ENCODE peak calls at places on chromosomes 16 and 17, in four cellular contexts. U, T, X and D are unnamed samples.

GRCh38 chr17:41771389-41772206 is 14.9 kb downstream of the JUP start:
- DNase-seq in U (no peak), T (no peak), X (no peak), D (no peak)

GRCh38 chr16:65572156-65572555 is 450.3 kb upstream of the CDH11 start:
- DNase-seq in U (no peak), T (no peak), X (no peak), D (no peak)

GRCh38 chr17:78568051-78568450 is 9.1 kb downstream of the DNAH17 start:
- DNase-seq in U (no peak), T (no peak), X (no peak), D (no peak)

GRCh38 chr16:75491876-75492275 is 3.4 kb downstream of the CHST6 start:
- DNase-seq in U (no peak), T (no peak), X (no peak), D (no peak)

GRCh38 chr16:56860226-56861020 is 4.6 kb upstream of the SLC12A3 start:
- DNase-seq in U (no peak), T (peak; percentile 67), X (peak; percentile 75), D (no peak)

GRCh38 chr16:70159355-70160348 is 13.9 kb upstream of the CLEC18C start:
- DNase-seq in U (no peak), T (no peak), X (no peak), D (no peak)

GRCh38 chr17:41690497-41690896 is 1.8 kb downstream of the EIF1 start:
- DNase-seq in U (no peak), T (no peak), X (no peak), D (no peak)

GRCh38 chr16:35533683-35534082 is 2074.3 kb downstream of the TP53TG3F start:
- DNase-seq in U (no peak), T (no peak), X (no peak), D (no peak)

GRCh38 chr17:82419471-82419995 is 1.1 kb upstream of the OGFOD3 start:
- DNase-seq in U (no peak), T (no peak), X (no peak), D (peak; percentile 23)

GRCh38 chr17:79651266-79651665 is 40.4 kb upstream of the RBFOX3 start:
- DNase-seq in U (peak; percentile 23), T (no peak), X (no peak), D (no peak)

GRCh38 chr16:88857728-88858339 is 907 bp downstream of the TRAPPC2L start:
- DNase-seq in U (peak; percentile 80), T (peak; percentile 75), X (no peak), D (peak; percentile 71)

GRCh38 chr17:13957636-13958035 is 111.7 kb upstream of the COX10 start:
- DNase-seq in U (no peak), T (no peak), X (no peak), D (no peak)

GRCh38 chr16:19165101-19165500 is 2.9 kb upstream of the SYT17 start:
- DNase-seq in U (no peak), T (no peak), X (no peak), D (no peak)

GRCh38 chr17:47948706-47949196 is 7.4 kb downstream of the PNPO start:
- DNase-seq in U (no peak), T (peak; percentile 91), X (no peak), D (no peak)

GRCh38 chr16:85172465-85173071 is 60.3 kb upstream of the CIBAR2 start:
- DNase-seq in U (peak; percentile 70), T (peak; percentile 75), X (no peak), D (peak; percentile 69)

GRCh38 chr16:87384162-87384999 is 805 bp upstream of the FBXO31 start:
- DNase-seq in U (no peak), T (peak; percentile 57), X (no peak), D (peak; percentile 45)

GRCh38 chr17:41962768-41963434 is 3.7 kb upstream of the CNP start:
- DNase-seq in U (peak; percentile 88), T (peak; percentile 74), X (no peak), D (peak; percentile 78)

GRCh38 chr17:79000396-79001189 is 9.0 kb downstream of the CANT1 start:
- DNase-seq in U (no peak), T (no peak), X (no peak), D (no peak)

GRCh38 chr16:57304169-57305061 is 19.9 kb upstream of the PLLP start:
- DNase-seq in U (no peak), T (peak; percentile 99), X (peak; percentile 40), D (no peak)

GRCh38 chr17:27315322-27315721 is 21.4 kb downstream of the WSB1 start:
- DNase-seq in U (no peak), T (no peak), X (no peak), D (no peak)

GRCh38 chr17:17354560-17355357 is 51.6 kb downstream of the NT5M start:
- DNase-seq in U (peak; percentile 88), T (peak; percentile 47), X (peak; percentile 4), D (peak; percentile 72)

GRCh38 chr17:48262982-48263586 is 155.5 kb downstream of the SNX11 start:
- DNase-seq in U (no peak), T (no peak), X (no peak), D (peak; percentile 36)

GRCh38 chr17:79568661-79569060 is 42.2 kb downstream of the RBFOX3 start:
- DNase-seq in U (no peak), T (no peak), X (no peak), D (no peak)

GRCh38 chr16:73040136-73040535 is 7.8 kb downstream of the ZFHX3 start:
- DNase-seq in U (no peak), T (no peak), X (no peak), D (no peak)

GRCh38 chr16:50878966-50879615 is 137.2 kb downstream of the CYLD start:
- DNase-seq in U (peak; percentile 60), T (no peak), X (no peak), D (no peak)

GRCh38 chr16:55292491-55292890 is 31.5 kb upstream of the IRX6 start:
- DNase-seq in U (no peak), T (no peak), X (no peak), D (no peak)

GRCh38 chr17:18182978-18183333 is 672 bp upstream of the ALKBH5 start:
- DNase-seq in U (peak; percentile 81), T (no peak), X (no peak), D (peak; percentile 83)

GRCh38 chr16:86597126-86597879 is 19.0 kb downstream of the FOXL1 start:
- DNase-seq in U (no peak), T (no peak), X (no peak), D (no peak)

GRCh38 chr17:76353599-76354316 is at the start of gene PRPSAP1:
- DNase-seq in U (peak; percentile 91), T (peak; percentile 90), X (peak; percentile 72), D (peak; percentile 87)

GRCh38 chr16:48321307-48322036 is 63.7 kb downstream of the SIAH1 start:
- DNase-seq in U (no peak), T (no peak), X (no peak), D (no peak)

GRCh38 chr16:88382491-88383400 is at the start of gene ZNF469:
- DNase-seq in U (peak; percentile 76), T (no peak), X (no peak), D (no peak)

GRCh38 chr16:51453296-51453695 is 302.2 kb upstream of the SALL1 start:
- DNase-seq in U (no peak), T (no peak), X (no peak), D (no peak)

GRCh38 chr16:2787961-2788360 is 601 bp upstream of the PRSS33 start:
- DNase-seq in U (no peak), T (no peak), X (no peak), D (no peak)

GRCh38 chr17:42409467-42410351 is 13.3 kb downstream of the CAVIN1 start:
- DNase-seq in U (no peak), T (no peak), X (no peak), D (no peak)

GRCh38 chr16:75257886-75258806 is 6.7 kb upstream of the BCAR1 start:
- DNase-seq in U (no peak), T (no peak), X (no peak), D (no peak)

GRCh38 chr17:2122641-2123302 is 67.9 kb downstream of the HIC1 start:
- DNase-seq in U (no peak), T (no peak), X (no peak), D (no peak)

GRCh38 chr17:5282639-5283217 is 644 bp downstream of the RABEP1 start:
- DNase-seq in U (no peak), T (no peak), X (no peak), D (no peak)
- TF ChIP-seq JUND in U (no peak), T (no peak), X (no peak), D (no peak)

GRCh38 chr16:10242916-10243315 is 60.7 kb upstream of the GRIN2A start:
- DNase-seq in U (no peak), T (no peak), X (peak; percentile 53), D (no peak)

GRCh38 chr16:10242076-10242475 is 59.8 kb upstream of the GRIN2A start:
- DNase-seq in U (no peak), T (no peak), X (no peak), D (no peak)

GRCh38 chr16:10240854-10241613 is 58.8 kb upstream of the GRIN2A start:
- DNase-seq in U (no peak), T (no peak), X (no peak), D (peak; percentile 54)

GRCh38 chr16:10250137-10250850 is 68.1 kb upstream of the GRIN2A start:
- DNase-seq in U (no peak), T (no peak), X (no peak), D (no peak)

GRCh38 chr16:10245002-10245401 is 62.8 kb upstream of the GRIN2A start:
- DNase-seq in U (no peak), T (no peak), X (no peak), D (no peak)
- TF ChIP-seq EZH2 in U (no peak), T (no peak), X (no peak), D (no peak)

GRCh38 chr17:1003633-1003971 is 6.7 kb downstream of the TIMM22 start:
- DNase-seq in U (no peak), T (no peak), X (no peak), D (no peak)

GRCh38 chr17:1006054-1006453 is 9.1 kb downstream of the TIMM22 start:
- DNase-seq in U (no peak), T (no peak), X (no peak), D (no peak)

GRCh38 chr17:1004769-1005295 is 7.9 kb downstream of the TIMM22 start:
- DNase-seq in U (no peak), T (no peak), X (no peak), D (peak; percentile 37)

GRCh38 chr17:1003972-1004768 is 7.2 kb downstream of the TIMM22 start:
- DNase-seq in U (no peak), T (no peak), X (no peak), D (no peak)

GRCh38 chr17:1005361-1005946 is 8.5 kb downstream of the TIMM22 start:
- DNase-seq in U (no peak), T (no peak), X (no peak), D (no peak)
- TF ChIP-seq CHD2 in U (no peak), T (no peak), X (no peak), D (no peak)

DNA sequence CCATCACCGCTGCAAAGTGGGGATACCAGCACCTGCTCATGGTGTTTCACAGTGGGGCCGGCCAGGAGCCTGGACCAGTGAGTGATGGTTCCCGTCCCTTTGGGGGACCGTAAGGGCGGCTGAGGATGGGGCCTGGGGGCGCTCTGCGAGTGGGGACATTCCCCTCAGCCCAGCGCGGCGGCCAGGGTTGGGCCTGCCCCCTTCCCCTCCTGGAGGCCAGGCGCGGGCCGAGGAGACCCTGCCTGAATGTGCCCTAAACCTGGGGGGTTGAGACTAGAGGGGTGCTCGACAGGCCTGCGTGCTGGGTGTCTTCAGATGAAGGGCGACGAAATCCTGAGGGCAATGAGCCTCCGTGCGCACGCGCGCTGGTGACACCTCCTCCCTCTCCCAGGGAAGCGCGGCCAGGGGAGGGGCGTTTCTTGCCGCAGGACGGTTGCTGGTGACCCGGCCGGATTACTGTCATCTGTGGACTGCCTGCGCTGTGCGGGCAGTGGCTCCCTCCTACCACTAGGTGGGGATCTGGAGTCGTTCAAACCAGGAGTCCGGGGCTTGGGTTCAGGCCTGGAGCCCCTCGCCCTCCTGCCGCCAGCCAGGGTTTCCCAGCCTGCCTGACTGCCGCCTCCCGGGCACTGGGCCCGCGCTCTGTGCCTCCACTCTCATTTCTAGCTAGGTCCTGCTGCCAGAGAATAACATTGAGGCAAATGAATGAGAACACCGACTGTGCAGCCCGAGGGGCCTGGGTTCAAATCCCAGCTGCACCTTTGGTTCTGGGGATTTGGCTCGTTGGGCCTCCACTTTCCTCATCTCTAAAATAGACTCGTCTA is 17.1 kb downstream of the TBX2 start:
- DNase-seq in U (peak; percentile 95), T (peak; percentile 91), X (no peak), D (peak; percentile 93)
- TF ChIP-seq JUND in U (peak; percentile 31), T (no peak), X (no peak), D (peak; percentile 8)